ENCODE peak calls at places on chromosome 9, in four cellular contexts. One of them, this sample, is unnamed.

GRCh38 chr9:115198018-115198417 is 80.1 kb upstream of the TNC start:
- DNase-seq in mesothelial cell of epicardium: no peak
- DNase-seq in heart left ventricle: peak
- DNase-seq in psoas muscle: peak
- DNase-seq in this sample: no peak

GRCh38 chr9:6924988-6925563 is 167.3 kb downstream of the KDM4C start:
- DNase-seq in mesothelial cell of epicardium: no peak
- DNase-seq in heart left ventricle: peak
- DNase-seq in psoas muscle: no peak
- DNase-seq in this sample: no peak

GRCh38 chr9:131884222-131884621 is 144.3 kb upstream of the RAPGEF1 start:
- DNase-seq in mesothelial cell of epicardium: no peak
- DNase-seq in heart left ventricle: no peak
- DNase-seq in psoas muscle: no peak
- DNase-seq in this sample: no peak

GRCh38 chr9:132509921-132510874 is 72.2 kb upstream of the BARHL1 start:
- DNase-seq in mesothelial cell of epicardium: no peak
- DNase-seq in heart left ventricle: no peak
- DNase-seq in psoas muscle: no peak
- DNase-seq in this sample: no peak

GRCh38 chr9:107727113-107727780 is 237.7 kb upstream of the KLF4 start:
- DNase-seq in mesothelial cell of epicardium: no peak
- DNase-seq in heart left ventricle: no peak
- DNase-seq in psoas muscle: no peak
- DNase-seq in this sample: no peak

GRCh38 chr9:102521097-102521755 is 473.9 kb upstream of the CYLC2 start:
- DNase-seq in mesothelial cell of epicardium: no peak
- DNase-seq in heart left ventricle: no peak
- DNase-seq in psoas muscle: no peak
- DNase-seq in this sample: no peak

GRCh38 chr9:17349816-17350215 is 215.0 kb downstream of the CNTLN start:
- DNase-seq in mesothelial cell of epicardium: no peak
- DNase-seq in heart left ventricle: no peak
- DNase-seq in psoas muscle: no peak
- DNase-seq in this sample: no peak

GRCh38 chr9:136671646-136672430 is 9.1 kb downstream of the EGFL7 start:
- DNase-seq in mesothelial cell of epicardium: peak
- DNase-seq in heart left ventricle: peak
- DNase-seq in psoas muscle: no peak
- DNase-seq in this sample: peak

GRCh38 chr9:132447346-132447745 is 37.3 kb downstream of the CFAP77 start:
- DNase-seq in mesothelial cell of epicardium: no peak
- DNase-seq in heart left ventricle: no peak
- DNase-seq in psoas muscle: no peak
- DNase-seq in this sample: no peak

GRCh38 chr9:16450043-16450442 is 420.4 kb downstream of the BNC2 start:
- DNase-seq in mesothelial cell of epicardium: no peak
- DNase-seq in heart left ventricle: no peak
- DNase-seq in psoas muscle: no peak
- DNase-seq in this sample: no peak

GRCh38 chr9:136659861-136660784 is 2.6 kb upstream of the EGFL7 start:
- DNase-seq in mesothelial cell of epicardium: no peak
- DNase-seq in heart left ventricle: peak
- DNase-seq in psoas muscle: no peak
- DNase-seq in this sample: no peak

GRCh38 chr9:124794902-124795491 is 18.1 kb downstream of the OLFML2A start:
- DNase-seq in mesothelial cell of epicardium: no peak
- DNase-seq in heart left ventricle: no peak
- DNase-seq in psoas muscle: no peak
- DNase-seq in this sample: no peak
- TF ChIP-seq CTCF in mesothelial cell of epicardium: no peak
- TF ChIP-seq CTCF in heart left ventricle: no peak
- TF ChIP-seq CTCF in psoas muscle: peak
- TF ChIP-seq CTCF in this sample: no peak

GRCh38 chr9:90964101-90965020 is 162.7 kb downstream of the SYK start:
- DNase-seq in mesothelial cell of epicardium: no peak
- DNase-seq in heart left ventricle: no peak
- DNase-seq in psoas muscle: no peak
- DNase-seq in this sample: no peak
- TF ChIP-seq CTCF in mesothelial cell of epicardium: no peak
- TF ChIP-seq CTCF in heart left ventricle: no peak
- TF ChIP-seq CTCF in psoas muscle: no peak
- TF ChIP-seq CTCF in this sample: no peak

GRCh38 chr9:38067611-38067891 is 1.5 kb downstream of the SHB start:
- DNase-seq in mesothelial cell of epicardium: no peak
- DNase-seq in heart left ventricle: peak
- DNase-seq in psoas muscle: peak
- DNase-seq in this sample: no peak

GRCh38 chr9:38068616-38068865 is 486 bp downstream of the SHB start:
- DNase-seq in mesothelial cell of epicardium: peak
- DNase-seq in heart left ventricle: no peak
- DNase-seq in psoas muscle: no peak
- DNase-seq in this sample: no peak

GRCh38 chr9:38066907-38067610 is 2.0 kb downstream of the SHB start:
- DNase-seq in mesothelial cell of epicardium: no peak
- DNase-seq in heart left ventricle: peak
- DNase-seq in psoas muscle: peak
- DNase-seq in this sample: peak

GRCh38 chr9:38067892-38068615 is 973 bp downstream of the SHB start:
- DNase-seq in mesothelial cell of epicardium: peak
- DNase-seq in heart left ventricle: no peak
- DNase-seq in psoas muscle: peak
- DNase-seq in this sample: peak

GRCh38 chr9:38068866-38069628 is at the start of gene SHB:
- DNase-seq in mesothelial cell of epicardium: peak
- DNase-seq in heart left ventricle: peak
- DNase-seq in psoas muscle: peak
- DNase-seq in this sample: peak
- TF ChIP-seq CTCF in mesothelial cell of epicardium: no peak
- TF ChIP-seq CTCF in heart left ventricle: no peak
- TF ChIP-seq CTCF in psoas muscle: no peak
- TF ChIP-seq CTCF in this sample: no peak

GRCh38 chr9:121107881-121108280 is 33.1 kb downstream of the CNTRL start:
- DNase-seq in mesothelial cell of epicardium: no peak
- DNase-seq in heart left ventricle: no peak
- DNase-seq in psoas muscle: no peak
- DNase-seq in this sample: no peak

GRCh38 chr9:121105531-121105930 is 30.8 kb downstream of the CNTRL start:
- DNase-seq in mesothelial cell of epicardium: no peak
- DNase-seq in heart left ventricle: no peak
- DNase-seq in psoas muscle: no peak
- DNase-seq in this sample: no peak

DNA sequence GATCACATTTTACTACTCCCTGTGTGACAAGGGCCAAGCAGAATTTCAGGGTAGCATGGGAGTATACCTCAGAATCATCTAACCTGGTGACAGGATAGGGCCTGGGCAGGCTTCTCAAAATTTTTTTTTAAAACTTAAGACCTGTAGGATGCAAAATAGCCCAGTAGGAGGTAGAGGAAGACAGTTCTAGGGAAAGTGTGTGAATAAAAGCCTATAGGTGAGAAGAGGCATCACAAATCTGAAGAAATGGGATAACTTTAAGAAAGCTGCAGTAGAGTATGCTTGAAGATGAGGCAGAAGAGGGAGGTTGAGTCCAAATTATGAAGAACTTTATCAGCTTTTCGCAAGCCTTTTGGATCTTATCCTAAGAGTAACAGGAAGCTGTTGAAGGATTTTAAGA is 32.3 kb downstream of the CNTRL start:
- DNase-seq in mesothelial cell of epicardium: no peak
- DNase-seq in heart left ventricle: no peak
- DNase-seq in psoas muscle: no peak
- DNase-seq in this sample: no peak
- TF ChIP-seq CTCF in mesothelial cell of epicardium: no peak
- TF ChIP-seq CTCF in heart left ventricle: no peak
- TF ChIP-seq CTCF in psoas muscle: no peak
- TF ChIP-seq CTCF in this sample: no peak

DNA sequence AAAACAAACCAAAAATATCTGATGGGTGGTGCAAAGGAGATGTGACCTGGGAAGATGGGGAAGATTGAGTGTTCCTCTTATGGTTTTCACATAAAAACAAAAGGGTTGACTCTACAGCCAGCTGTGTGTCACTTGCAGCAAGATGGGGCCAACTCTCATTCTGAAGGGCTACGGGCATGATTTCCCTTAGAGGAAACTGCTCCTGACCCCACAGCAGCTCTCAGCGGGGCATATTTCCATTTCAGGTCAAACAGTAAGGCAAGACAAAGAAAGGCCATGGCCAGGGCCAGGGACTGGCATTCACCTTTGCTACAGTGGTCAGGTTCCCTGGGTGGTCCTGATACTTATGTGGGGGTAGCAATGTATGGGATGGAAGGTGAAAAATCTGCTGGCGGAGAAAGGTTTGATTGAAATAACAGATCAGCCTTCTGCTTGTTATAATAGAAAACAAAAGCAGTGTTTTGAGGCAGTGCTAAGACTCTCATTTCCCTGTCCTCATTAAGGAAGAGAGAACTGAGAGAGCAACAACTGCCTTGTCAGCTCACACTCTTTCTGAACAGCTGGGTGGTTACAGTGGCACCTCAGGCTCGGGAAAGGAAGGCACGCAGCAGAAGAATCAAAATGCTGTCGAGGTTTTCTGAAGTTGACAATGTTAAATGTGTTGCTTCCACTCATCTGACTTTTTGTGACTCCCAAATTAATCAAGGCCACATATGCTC is 120.7 kb upstream of the PCA3 start:
- DNase-seq in mesothelial cell of epicardium: no peak
- DNase-seq in heart left ventricle: no peak
- DNase-seq in psoas muscle: no peak
- DNase-seq in this sample: no peak
- TF ChIP-seq CTCF in mesothelial cell of epicardium: no peak
- TF ChIP-seq CTCF in heart left ventricle: no peak
- TF ChIP-seq CTCF in psoas muscle: no peak
- TF ChIP-seq CTCF in this sample: no peak

GRCh38 chr9:28774433-28775029 is 1201.2 kb upstream of the C9orf72 start:
- DNase-seq in mesothelial cell of epicardium: no peak
- DNase-seq in heart left ventricle: no peak
- DNase-seq in psoas muscle: no peak
- DNase-seq in this sample: no peak
- TF ChIP-seq CTCF in mesothelial cell of epicardium: peak
- TF ChIP-seq CTCF in heart left ventricle: no peak
- TF ChIP-seq CTCF in psoas muscle: no peak
- TF ChIP-seq CTCF in this sample: no peak

DNA sequence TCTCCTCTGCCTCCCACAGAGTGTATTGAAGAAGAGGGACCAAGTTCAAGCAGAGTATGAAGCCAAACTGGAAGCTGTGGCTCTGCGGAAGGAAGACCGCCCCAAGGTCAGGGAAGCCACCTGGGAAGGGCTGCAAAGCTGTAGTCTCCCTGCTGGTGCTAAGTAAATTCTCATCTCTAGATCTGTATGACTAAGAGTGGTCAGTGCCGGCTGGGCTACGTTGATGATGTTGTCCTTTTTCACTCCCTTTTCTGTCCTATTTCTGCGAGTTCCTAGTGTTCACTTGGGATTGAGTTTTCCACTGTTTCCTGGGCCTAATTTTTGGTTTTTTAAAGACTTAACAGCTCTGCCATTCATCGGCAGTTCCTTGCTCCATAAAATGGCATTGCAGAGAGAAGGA is 39.8 kb downstream of the SLC46A2 start:
- DNase-seq in mesothelial cell of epicardium: no peak
- DNase-seq in heart left ventricle: no peak
- DNase-seq in psoas muscle: no peak
- DNase-seq in this sample: no peak
- TF ChIP-seq CTCF in mesothelial cell of epicardium: no peak
- TF ChIP-seq CTCF in heart left ventricle: no peak
- TF ChIP-seq CTCF in psoas muscle: no peak
- TF ChIP-seq CTCF in this sample: no peak

GRCh38 chr9:127283917-127284316 is 19.3 kb downstream of the GARNL3 start:
- DNase-seq in mesothelial cell of epicardium: no peak
- DNase-seq in heart left ventricle: no peak
- DNase-seq in psoas muscle: peak
- DNase-seq in this sample: no peak
- TF ChIP-seq CTCF in mesothelial cell of epicardium: no peak
- TF ChIP-seq CTCF in heart left ventricle: no peak
- TF ChIP-seq CTCF in psoas muscle: peak
- TF ChIP-seq CTCF in this sample: no peak

GRCh38 chr9:113570749-113571711 is 107.5 kb downstream of the RGS3 start:
- DNase-seq in mesothelial cell of epicardium: no peak
- DNase-seq in heart left ventricle: no peak
- DNase-seq in psoas muscle: no peak
- DNase-seq in this sample: no peak
- TF ChIP-seq CTCF in mesothelial cell of epicardium: no peak
- TF ChIP-seq CTCF in heart left ventricle: no peak
- TF ChIP-seq CTCF in psoas muscle: no peak
- TF ChIP-seq CTCF in this sample: no peak

GRCh38 chr9:84669293-84670105 is at the start of gene NTRK2:
- DNase-seq in mesothelial cell of epicardium: peak
- DNase-seq in heart left ventricle: peak
- DNase-seq in psoas muscle: peak
- DNase-seq in this sample: no peak
- TF ChIP-seq CTCF in mesothelial cell of epicardium: peak
- TF ChIP-seq CTCF in heart left ventricle: no peak
- TF ChIP-seq CTCF in psoas muscle: no peak
- TF ChIP-seq CTCF in this sample: no peak

This sample was measured in activated B cell treated with CpG ODN at 0.5 μM for 24 hours.